ENCODE peak calls at places on chromosomes 2 and 18, in seven cellular contexts. L is fibroblast of mammary gland, I is Calu3, M is kidney, D is astrocyte, X is GM12864, F is breast epithelium. Z is an unnamed sample.

GRCh38 chr18:2412261-2412660 is 159.0 kb downstream of the METTL4 start:
- DNase-seq in I (no peak), M (no peak), F (no peak), X (no peak), D (no peak), L (no peak), Z (no peak)

GRCh38 chr18:3985030-3985429 is 470.1 kb downstream of the DLGAP1 start:
- DNase-seq in F (no peak), I (no peak), D (peak; percentile 18), M (no peak), X (no peak), L (peak; percentile 32), Z (no peak)

GRCh38 chr18:4455113-4455811 is at the start of gene DLGAP1:
- DNase-seq in M (peak; percentile 84), I (peak; percentile 66), L (peak; percentile 1), F (peak; percentile 24), D (peak; percentile 53), X (no peak), Z (peak; percentile 93)

GRCh38 chr2:133500967-133501366 is 67.3 kb downstream of the NCKAP5 start:
- DNase-seq in M (no peak), I (no peak), X (no peak), F (no peak), L (no peak), D (no peak), Z (no peak)

GRCh38 chr18:35786359-35787042 is 186.0 kb upstream of the RMP24 start:
- DNase-seq in L (no peak), M (no peak), D (no peak), X (peak; percentile 22), I (no peak), F (no peak), Z (no peak)

GRCh38 chr2:127195140-127196074 is 24.7 kb downstream of the CYP27C1 start:
- DNase-seq in F (no peak), I (no peak), D (no peak), L (no peak), M (no peak), X (no peak), Z (no peak)

GRCh38 chr18:30743033-30743432 is 299.5 kb downstream of the DSC3 start:
- DNase-seq in M (no peak), D (no peak), I (no peak), F (no peak), X (no peak), L (no peak), Z (no peak)

GRCh38 chr18:13500227-13500865 is 226.0 kb downstream of the FAM210A start:
- DNase-seq in F (peak; percentile 30), M (peak; percentile 81), L (peak; percentile 48), I (no peak), D (peak; percentile 93), X (no peak), Z (no peak)

GRCh38 chr2:26726229-26726628 is 33.7 kb downstream of the KCNK3 start:
- DNase-seq in X (no peak), M (peak; percentile 4), L (no peak), F (no peak), D (no peak), I (no peak), Z (no peak)

GRCh38 chr2:197294260-197294659 is 16.3 kb downstream of the ANKRD44 start:
- DNase-seq in X (no peak), L (no peak), D (no peak), M (no peak), I (no peak), F (no peak), Z (no peak)

GRCh38 chr2:228446732-228447131 is 265.2 kb upstream of the SPHKAP start:
- DNase-seq in X (no peak), I (no peak), F (no peak), L (peak; percentile 11), M (no peak), D (peak; percentile 1), Z (no peak)

GRCh38 chr2:628651-629050 is 48.6 kb downstream of the TMEM18 start:
- DNase-seq in I (peak; percentile 54), D (no peak), X (no peak), F (peak; percentile 86), M (no peak), L (no peak), Z (no peak)

GRCh38 chr18:47799376-47799775 is 131.1 kb downstream of the SMAD2 start:
- DNase-seq in M (no peak), I (no peak), L (no peak), F (no peak), X (no peak), D (no peak), Z (no peak)
- TF ChIP-seq CTCF in M (no peak), I (no peak), L (no peak), F (no peak), X (no peak), D (no peak), Z (no peak)

DNA sequence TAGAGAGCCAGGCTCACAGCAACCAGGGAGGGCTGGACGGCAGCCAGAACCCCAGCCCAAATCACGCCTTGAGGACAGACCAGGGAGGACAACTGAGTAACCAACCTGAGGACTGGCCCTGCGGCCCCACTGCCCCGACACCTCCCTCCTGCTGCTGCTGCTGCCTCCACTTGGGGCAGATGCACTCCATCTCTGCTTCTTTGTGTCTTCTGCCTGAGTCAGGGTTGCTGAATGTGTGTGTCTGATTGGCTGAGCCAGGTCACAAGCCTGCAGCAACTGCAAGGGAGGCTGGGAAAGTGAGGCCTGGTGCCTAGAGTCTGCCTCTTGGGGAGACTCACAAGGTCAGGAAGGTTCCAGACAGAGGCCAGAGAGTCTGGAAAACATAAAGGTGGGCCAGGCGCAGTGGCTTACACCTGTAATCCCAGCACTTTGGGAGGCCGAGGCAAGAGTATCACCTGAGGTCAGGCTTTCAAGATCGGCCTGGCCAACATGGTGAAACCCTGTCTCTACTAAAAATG is 83.4 kb downstream of the ZFP36L2 start:
- DNase-seq in F (no peak), D (no peak), X (no peak), L (peak; percentile 38), M (peak; percentile 63), I (peak; percentile 38), Z (no peak)
- TF ChIP-seq CTCF in F (no peak), D (no peak), X (peak; percentile 29), L (no peak), M (no peak), I (no peak), Z (no peak)

DNA sequence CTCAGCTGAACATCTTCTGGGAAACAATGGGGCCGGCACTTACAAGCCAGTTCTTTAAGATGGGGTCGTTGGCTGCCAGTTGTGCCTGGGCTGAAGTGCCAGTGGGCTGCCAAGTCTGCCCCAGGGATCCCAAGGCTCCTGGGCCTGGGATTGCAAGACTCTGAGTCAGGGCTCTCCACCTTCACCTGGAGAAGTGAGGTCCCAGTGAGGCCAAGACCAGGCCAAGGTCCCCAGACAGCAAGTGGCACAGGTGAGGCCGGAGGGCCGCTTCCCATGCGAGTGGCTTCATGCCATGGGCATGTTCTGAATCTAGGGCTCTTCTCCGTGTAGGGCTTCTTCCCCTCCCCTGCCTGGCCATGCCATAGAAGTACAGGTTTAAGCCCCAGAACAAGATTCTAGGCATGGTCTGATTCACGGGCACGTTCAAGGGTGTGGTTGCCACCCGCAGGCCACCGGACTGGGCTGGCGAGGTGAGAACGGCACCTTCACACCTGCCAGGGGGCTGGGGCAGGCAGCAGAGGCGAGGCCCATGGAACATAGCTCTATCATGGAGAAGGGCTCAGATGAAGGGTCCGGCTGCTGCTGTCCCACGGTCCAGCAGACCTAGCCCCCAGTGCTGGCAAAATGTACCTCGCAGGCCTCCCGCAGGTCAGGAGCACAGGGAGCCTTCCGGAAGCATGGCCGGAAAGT is 36.4 kb downstream of the TWIST2 start:
- DNase-seq in L (no peak), M (no peak), D (no peak), I (no peak), F (no peak), X (no peak), Z (no peak)
- TF ChIP-seq CTCF in L (no peak), M (no peak), D (no peak), I (no peak), F (no peak), X (no peak), Z (no peak)

GRCh38 chr2:107936427-107937359 is 49.6 kb upstream of the SLC5A7 start:
- DNase-seq in F (no peak), D (no peak), M (no peak), X (no peak), I (peak; percentile 42), L (peak; percentile 8), Z (no peak)
- TF ChIP-seq CTCF in F (peak; percentile 16), D (peak; percentile 34), M (peak; percentile 58), X (peak; percentile 35), I (peak; percentile 59), L (peak; percentile 41), Z (no peak)

GRCh38 chr18:48667276-48668254 is 128.7 kb downstream of the CTIF start:
- DNase-seq in X (no peak), I (peak; percentile 33), F (no peak), M (no peak), D (peak; percentile 23), L (no peak), Z (no peak)

GRCh38 chr18:48666613-48667012 is 127.8 kb downstream of the CTIF start:
- DNase-seq in M (no peak), F (no peak), L (no peak), I (no peak), X (no peak), D (no peak), Z (no peak)

GRCh38 chr18:48669991-48670750 is 131.3 kb downstream of the CTIF start:
- DNase-seq in L (no peak), X (no peak), F (no peak), M (no peak), D (no peak), I (no peak), Z (no peak)

GRCh38 chr18:48669180-48669675 is 130.4 kb downstream of the CTIF start:
- DNase-seq in F (no peak), D (no peak), I (no peak), L (no peak), X (no peak), M (no peak), Z (no peak)

DNA sequence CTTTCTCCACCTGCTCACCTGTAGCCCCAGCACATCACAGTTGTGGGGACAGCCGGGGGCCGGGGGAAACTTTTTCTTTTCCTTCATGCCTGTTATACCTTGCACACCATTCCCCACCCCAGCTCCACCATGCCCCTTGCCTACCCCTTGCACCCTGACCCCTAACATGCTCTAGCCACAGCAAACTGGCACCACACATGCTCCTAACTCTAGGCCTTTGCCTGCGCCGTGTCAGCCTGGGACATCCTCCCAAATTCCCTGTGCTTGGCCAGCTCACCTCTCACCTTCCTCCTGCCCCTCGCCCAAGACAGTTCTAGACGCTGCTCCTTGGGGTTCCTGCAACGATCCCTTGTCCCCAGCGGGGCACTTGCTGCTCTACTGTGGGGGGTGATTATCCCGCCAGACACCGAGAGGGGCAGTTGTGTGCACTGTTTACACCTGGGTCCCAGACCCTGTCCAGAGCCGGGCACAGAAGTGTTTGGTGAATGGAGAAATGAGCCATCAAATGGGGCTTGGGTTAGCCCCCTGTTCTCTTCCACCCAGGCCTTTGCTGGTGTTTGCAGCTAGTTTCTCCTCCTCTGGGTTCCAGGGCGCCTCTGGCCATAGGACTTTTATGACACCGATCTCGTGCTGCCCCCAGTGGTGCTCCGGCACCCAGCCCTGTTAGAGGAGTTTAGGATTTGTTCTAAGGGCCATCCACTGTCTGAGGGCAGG is 129.8 kb downstream of the CTIF start:
- DNase-seq in X (no peak), L (no peak), M (no peak), D (no peak), I (no peak), F (no peak), Z (no peak)
- TF ChIP-seq CTCF in X (no peak), L (no peak), M (no peak), D (peak; percentile 4), I (no peak), F (no peak), Z (no peak)

DNA sequence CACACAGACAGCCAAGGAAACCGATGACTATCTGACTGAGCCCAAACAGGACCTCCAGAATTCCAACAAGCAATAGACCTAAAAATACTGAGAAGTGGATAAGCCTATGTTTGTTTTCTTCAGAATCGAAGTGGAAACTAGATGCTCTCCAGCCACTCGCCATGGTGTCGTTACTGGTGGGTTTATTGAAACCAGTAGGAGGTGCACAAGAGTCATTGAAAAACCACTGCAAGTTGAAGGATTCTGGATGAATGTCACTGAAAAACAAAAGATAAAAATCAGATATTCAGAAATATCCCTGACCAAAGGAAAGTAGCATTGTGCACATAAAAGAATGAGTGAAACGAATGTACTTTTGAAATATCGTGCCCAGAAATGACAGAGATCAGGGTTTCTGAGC is 15.3 kb downstream of the TM4SF20 start:
- DNase-seq in M (no peak), I (no peak), L (peak; percentile 40), F (no peak), D (no peak), X (no peak), Z (no peak)
- TF ChIP-seq CTCF in M (no peak), I (no peak), L (peak; percentile 42), F (no peak), D (peak; percentile 6), X (no peak), Z (no peak)

Z was measured in GM20000.